ENCODE peak calls at places on chromosomes 4 and X, in seven cellular contexts. One of them, this sample, is unnamed.

GRCh38 chrX:134933248-134933647 is 57.5 kb upstream of the SMIM10 start:
- DNase-seq in retinal pigment epithelial cell: no peak
- DNase-seq in thoracic aorta: no peak
- DNase-seq in neural crest cell: no peak
- DNase-seq in stimulated activated CD8-positive, alpha-beta memory T cell treated with anti-CD3 and anti-CD28 coated beads, Interleukin-7, amount 100 ng/mL, for 24 hours: no peak
- DNase-seq in Ammon's horn: no peak
- DNase-seq in right cardiac atrium: no peak
- DNase-seq in this sample: no peak

GRCh38 chr4:76579596-76580375 is 144.8 kb downstream of the SHROOM3 start:
- DNase-seq in retinal pigment epithelial cell: no peak
- DNase-seq in thoracic aorta: no peak
- DNase-seq in neural crest cell: no peak
- DNase-seq in stimulated activated CD8-positive, alpha-beta memory T cell treated with anti-CD3 and anti-CD28 coated beads, Interleukin-7, amount 100 ng/mL, for 24 hours: no peak
- DNase-seq in Ammon's horn: no peak
- DNase-seq in right cardiac atrium: no peak
- DNase-seq in this sample: no peak

GRCh38 chr4:22637306-22637705 is 55.4 kb upstream of the GBA3 start:
- DNase-seq in retinal pigment epithelial cell: no peak
- DNase-seq in thoracic aorta: no peak
- DNase-seq in neural crest cell: no peak
- DNase-seq in stimulated activated CD8-positive, alpha-beta memory T cell treated with anti-CD3 and anti-CD28 coated beads, Interleukin-7, amount 100 ng/mL, for 24 hours: no peak
- DNase-seq in Ammon's horn: no peak
- DNase-seq in right cardiac atrium: no peak
- DNase-seq in this sample: no peak

GRCh38 chr4:61202638-61203495 is 2.7 kb downstream of the ADGRL3 start:
- DNase-seq in retinal pigment epithelial cell: no peak
- DNase-seq in thoracic aorta: no peak
- DNase-seq in neural crest cell: peak; percentile 15
- DNase-seq in stimulated activated CD8-positive, alpha-beta memory T cell treated with anti-CD3 and anti-CD28 coated beads, Interleukin-7, amount 100 ng/mL, for 24 hours: no peak
- DNase-seq in Ammon's horn: peak; percentile 54
- DNase-seq in right cardiac atrium: no peak
- DNase-seq in this sample: no peak

GRCh38 chr4:186789671-186790070 is 66.0 kb upstream of the FAT1 start:
- DNase-seq in retinal pigment epithelial cell: no peak
- DNase-seq in thoracic aorta: no peak
- DNase-seq in neural crest cell: no peak
- DNase-seq in stimulated activated CD8-positive, alpha-beta memory T cell treated with anti-CD3 and anti-CD28 coated beads, Interleukin-7, amount 100 ng/mL, for 24 hours: no peak
- DNase-seq in Ammon's horn: no peak
- DNase-seq in right cardiac atrium: no peak
- DNase-seq in this sample: no peak

GRCh38 chrX:112874140-112874539 is 33.5 kb upstream of the AMOT start:
- DNase-seq in retinal pigment epithelial cell: no peak
- DNase-seq in thoracic aorta: no peak
- DNase-seq in neural crest cell: no peak
- DNase-seq in stimulated activated CD8-positive, alpha-beta memory T cell treated with anti-CD3 and anti-CD28 coated beads, Interleukin-7, amount 100 ng/mL, for 24 hours: no peak
- DNase-seq in Ammon's horn: no peak
- DNase-seq in right cardiac atrium: no peak
- DNase-seq in this sample: no peak

GRCh38 chrX:9882669-9883446 is 84.3 kb upstream of the CLDN34 start:
- DNase-seq in retinal pigment epithelial cell: peak; percentile 22
- DNase-seq in thoracic aorta: no peak
- DNase-seq in neural crest cell: no peak
- DNase-seq in stimulated activated CD8-positive, alpha-beta memory T cell treated with anti-CD3 and anti-CD28 coated beads, Interleukin-7, amount 100 ng/mL, for 24 hours: no peak
- DNase-seq in Ammon's horn: no peak
- DNase-seq in right cardiac atrium: peak; percentile 47
- DNase-seq in this sample: no peak

GRCh38 chr4:23374280-23374679 is 515.6 kb downstream of the PPARGC1A start:
- DNase-seq in retinal pigment epithelial cell: no peak
- DNase-seq in thoracic aorta: no peak
- DNase-seq in neural crest cell: no peak
- DNase-seq in stimulated activated CD8-positive, alpha-beta memory T cell treated with anti-CD3 and anti-CD28 coated beads, Interleukin-7, amount 100 ng/mL, for 24 hours: no peak
- DNase-seq in Ammon's horn: no peak
- DNase-seq in right cardiac atrium: no peak
- DNase-seq in this sample: no peak

GRCh38 chr4:73259552-73260140 is 1.0 kb upstream of the ANKRD17 start:
- DNase-seq in retinal pigment epithelial cell: no peak
- DNase-seq in thoracic aorta: no peak
- DNase-seq in neural crest cell: peak; percentile 4
- DNase-seq in stimulated activated CD8-positive, alpha-beta memory T cell treated with anti-CD3 and anti-CD28 coated beads, Interleukin-7, amount 100 ng/mL, for 24 hours: no peak
- DNase-seq in Ammon's horn: peak; percentile 4
- DNase-seq in right cardiac atrium: no peak
- DNase-seq in this sample: peak; percentile 39

GRCh38 chrX:13430136-13430827 is 110.4 kb upstream of the ATXN3L start:
- DNase-seq in retinal pigment epithelial cell: no peak
- DNase-seq in thoracic aorta: no peak
- DNase-seq in neural crest cell: no peak
- DNase-seq in stimulated activated CD8-positive, alpha-beta memory T cell treated with anti-CD3 and anti-CD28 coated beads, Interleukin-7, amount 100 ng/mL, for 24 hours: no peak
- DNase-seq in Ammon's horn: no peak
- DNase-seq in right cardiac atrium: no peak
- DNase-seq in this sample: no peak

This sample was measured in naive thymus-derived CD4-positive, alpha-beta T cell.